ENCODE peak calls at places on chromosomes 1 and 21, in nine cellular contexts. One of them, this sample, is unnamed.

GRCh38 chr1:117215733-117216462 is 5.2 kb upstream of the VTCN1 start:
- DNase-seq in HEK293T: no peak
- DNase-seq in nucleus accumbens: no peak
- DNase-seq in GM10248: no peak
- DNase-seq in left lung: no peak
- DNase-seq in activated CD8-positive, alpha-beta T cell treated with anti-CD3 and anti-CD28 coated beads for 36 hours: no peak
- DNase-seq in Calu3: no peak
- DNase-seq in activated CD4-positive, alpha-beta T cell treated with anti-CD3 and anti-CD28 coated beads, Interleukin-2, amount 50 U/mL, for 24 hours: no peak
- DNase-seq in heart left ventricle: peak; percentile 71
- DNase-seq in this sample: peak; percentile 26

GRCh38 chr21:44892095-44892494 is 18.6 kb upstream of the PTTG1IP start:
- DNase-seq in heart left ventricle: peak; percentile 25
- DNase-seq in nucleus accumbens: no peak
- DNase-seq in left lung: no peak
- DNase-seq in Calu3: no peak
- DNase-seq in activated CD4-positive, alpha-beta T cell treated with anti-CD3 and anti-CD28 coated beads, Interleukin-2, amount 50 U/mL, for 24 hours: no peak
- DNase-seq in activated CD8-positive, alpha-beta T cell treated with anti-CD3 and anti-CD28 coated beads for 36 hours: no peak
- DNase-seq in HEK293T: no peak
- DNase-seq in GM10248: no peak
- DNase-seq in this sample: no peak

GRCh38 chr1:34212673-34213072 is 36.0 kb downstream of the C1orf94 start:
- DNase-seq in activated CD8-positive, alpha-beta T cell treated with anti-CD3 and anti-CD28 coated beads for 36 hours: no peak
- DNase-seq in heart left ventricle: no peak
- DNase-seq in GM10248: no peak
- DNase-seq in activated CD4-positive, alpha-beta T cell treated with anti-CD3 and anti-CD28 coated beads, Interleukin-2, amount 50 U/mL, for 24 hours: no peak
- DNase-seq in nucleus accumbens: no peak
- DNase-seq in HEK293T: no peak
- DNase-seq in Calu3: no peak
- DNase-seq in left lung: no peak
- DNase-seq in this sample: no peak

GRCh38 chr1:110765640-110766335 is 91.0 kb upstream of the KCNA3 start:
- DNase-seq in HEK293T: peak; percentile 63
- DNase-seq in GM10248: peak; percentile 63
- DNase-seq in nucleus accumbens: no peak
- DNase-seq in Calu3: peak; percentile 16
- DNase-seq in left lung: no peak
- DNase-seq in heart left ventricle: no peak
- DNase-seq in activated CD8-positive, alpha-beta T cell treated with anti-CD3 and anti-CD28 coated beads for 36 hours: peak; percentile 75
- DNase-seq in activated CD4-positive, alpha-beta T cell treated with anti-CD3 and anti-CD28 coated beads, Interleukin-2, amount 50 U/mL, for 24 hours: no peak
- DNase-seq in this sample: peak; percentile 15

GRCh38 chr1:70084314-70084915 is 121.0 kb downstream of the LRRC40 start:
- DNase-seq in Calu3: no peak
- DNase-seq in left lung: no peak
- DNase-seq in activated CD4-positive, alpha-beta T cell treated with anti-CD3 and anti-CD28 coated beads, Interleukin-2, amount 50 U/mL, for 24 hours: no peak
- DNase-seq in nucleus accumbens: no peak
- DNase-seq in HEK293T: no peak
- DNase-seq in GM10248: no peak
- DNase-seq in heart left ventricle: no peak
- DNase-seq in activated CD8-positive, alpha-beta T cell treated with anti-CD3 and anti-CD28 coated beads for 36 hours: no peak
- DNase-seq in this sample: no peak

GRCh38 chr1:167663002-167663772 is 33.2 kb downstream of the RCSD1 start:
- DNase-seq in nucleus accumbens: no peak
- DNase-seq in left lung: no peak
- DNase-seq in activated CD8-positive, alpha-beta T cell treated with anti-CD3 and anti-CD28 coated beads for 36 hours: no peak
- DNase-seq in GM10248: peak; percentile 51
- DNase-seq in HEK293T: no peak
- DNase-seq in Calu3: no peak
- DNase-seq in heart left ventricle: peak; percentile 82
- DNase-seq in activated CD4-positive, alpha-beta T cell treated with anti-CD3 and anti-CD28 coated beads, Interleukin-2, amount 50 U/mL, for 24 hours: no peak
- DNase-seq in this sample: no peak

GRCh38 chr1:223494926-223495645 is 101.9 kb downstream of the CCDC185 start:
- DNase-seq in Calu3: no peak
- DNase-seq in heart left ventricle: no peak
- DNase-seq in activated CD4-positive, alpha-beta T cell treated with anti-CD3 and anti-CD28 coated beads, Interleukin-2, amount 50 U/mL, for 24 hours: no peak
- DNase-seq in left lung: no peak
- DNase-seq in nucleus accumbens: no peak
- DNase-seq in activated CD8-positive, alpha-beta T cell treated with anti-CD3 and anti-CD28 coated beads for 36 hours: no peak
- DNase-seq in HEK293T: no peak
- DNase-seq in GM10248: no peak
- DNase-seq in this sample: no peak

GRCh38 chr1:97999320-97999719 is 78.5 kb upstream of the DPYD start:
- DNase-seq in HEK293T: no peak
- DNase-seq in heart left ventricle: no peak
- DNase-seq in nucleus accumbens: no peak
- DNase-seq in GM10248: no peak
- DNase-seq in Calu3: no peak
- DNase-seq in left lung: no peak
- DNase-seq in activated CD8-positive, alpha-beta T cell treated with anti-CD3 and anti-CD28 coated beads for 36 hours: no peak
- DNase-seq in activated CD4-positive, alpha-beta T cell treated with anti-CD3 and anti-CD28 coated beads, Interleukin-2, amount 50 U/mL, for 24 hours: no peak
- DNase-seq in this sample: no peak

GRCh38 chr1:12275370-12275769 is 45.5 kb downstream of the VPS13D start:
- DNase-seq in nucleus accumbens: no peak
- DNase-seq in GM10248: peak; percentile 36
- DNase-seq in activated CD8-positive, alpha-beta T cell treated with anti-CD3 and anti-CD28 coated beads for 36 hours: peak; percentile 63
- DNase-seq in left lung: peak; percentile 35
- DNase-seq in HEK293T: peak; percentile 51
- DNase-seq in activated CD4-positive, alpha-beta T cell treated with anti-CD3 and anti-CD28 coated beads, Interleukin-2, amount 50 U/mL, for 24 hours: no peak
- DNase-seq in heart left ventricle: no peak
- DNase-seq in Calu3: peak; percentile 36
- DNase-seq in this sample: no peak

GRCh38 chr1:24321712-24322635 is 2.8 kb downstream of the GRHL3 start:
- DNase-seq in activated CD4-positive, alpha-beta T cell treated with anti-CD3 and anti-CD28 coated beads, Interleukin-2, amount 50 U/mL, for 24 hours: peak; percentile 39
- DNase-seq in heart left ventricle: peak; percentile 36
- DNase-seq in activated CD8-positive, alpha-beta T cell treated with anti-CD3 and anti-CD28 coated beads for 36 hours: peak; percentile 87
- DNase-seq in nucleus accumbens: no peak
- DNase-seq in left lung: peak; percentile 68
- DNase-seq in HEK293T: peak; percentile 76
- DNase-seq in Calu3: peak; percentile 64
- DNase-seq in GM10248: peak; percentile 83
- DNase-seq in this sample: peak; percentile 19

GRCh38 chr21:17931080-17931479 is 111.9 kb upstream of the C21orf91 start:
- DNase-seq in nucleus accumbens: no peak
- DNase-seq in activated CD8-positive, alpha-beta T cell treated with anti-CD3 and anti-CD28 coated beads for 36 hours: peak; percentile 18
- DNase-seq in heart left ventricle: no peak
- DNase-seq in activated CD4-positive, alpha-beta T cell treated with anti-CD3 and anti-CD28 coated beads, Interleukin-2, amount 50 U/mL, for 24 hours: no peak
- DNase-seq in left lung: no peak
- DNase-seq in HEK293T: no peak
- DNase-seq in Calu3: no peak
- DNase-seq in GM10248: no peak
- DNase-seq in this sample: no peak

GRCh38 chr1:104592926-104593325 is 843.2 kb downstream of the AMY1C start:
- DNase-seq in left lung: no peak
- DNase-seq in activated CD4-positive, alpha-beta T cell treated with anti-CD3 and anti-CD28 coated beads, Interleukin-2, amount 50 U/mL, for 24 hours: no peak
- DNase-seq in GM10248: no peak
- DNase-seq in heart left ventricle: no peak
- DNase-seq in Calu3: no peak
- DNase-seq in HEK293T: no peak
- DNase-seq in activated CD8-positive, alpha-beta T cell treated with anti-CD3 and anti-CD28 coated beads for 36 hours: no peak
- DNase-seq in nucleus accumbens: no peak
- DNase-seq in this sample: no peak

GRCh38 chr1:92538413-92539061 is 51.8 kb upstream of the GFI1 start:
- DNase-seq in nucleus accumbens: no peak
- DNase-seq in activated CD4-positive, alpha-beta T cell treated with anti-CD3 and anti-CD28 coated beads, Interleukin-2, amount 50 U/mL, for 24 hours: no peak
- DNase-seq in left lung: no peak
- DNase-seq in Calu3: no peak
- DNase-seq in heart left ventricle: no peak
- DNase-seq in GM10248: peak; percentile 49
- DNase-seq in activated CD8-positive, alpha-beta T cell treated with anti-CD3 and anti-CD28 coated beads for 36 hours: peak; percentile 60
- DNase-seq in HEK293T: no peak
- DNase-seq in this sample: no peak

GRCh38 chr1:36284061-36284460 is 22.1 kb upstream of the SH3D21 start:
- DNase-seq in HEK293T: no peak
- DNase-seq in left lung: no peak
- DNase-seq in nucleus accumbens: no peak
- DNase-seq in GM10248: no peak
- DNase-seq in activated CD8-positive, alpha-beta T cell treated with anti-CD3 and anti-CD28 coated beads for 36 hours: no peak
- DNase-seq in heart left ventricle: no peak
- DNase-seq in activated CD4-positive, alpha-beta T cell treated with anti-CD3 and anti-CD28 coated beads, Interleukin-2, amount 50 U/mL, for 24 hours: no peak
- DNase-seq in Calu3: no peak
- DNase-seq in this sample: no peak

GRCh38 chr1:21931171-21932093 is 5.7 kb downstream of the HSPG2 start:
- DNase-seq in left lung: peak; percentile 84
- DNase-seq in activated CD4-positive, alpha-beta T cell treated with anti-CD3 and anti-CD28 coated beads, Interleukin-2, amount 50 U/mL, for 24 hours: no peak
- DNase-seq in GM10248: no peak
- DNase-seq in nucleus accumbens: no peak
- DNase-seq in HEK293T: no peak
- DNase-seq in activated CD8-positive, alpha-beta T cell treated with anti-CD3 and anti-CD28 coated beads for 36 hours: no peak
- DNase-seq in heart left ventricle: peak; percentile 89
- DNase-seq in Calu3: peak; percentile 85
- DNase-seq in this sample: no peak

GRCh38 chr1:219917851-219918466 is 10.4 kb downstream of the SLC30A10 start:
- DNase-seq in activated CD8-positive, alpha-beta T cell treated with anti-CD3 and anti-CD28 coated beads for 36 hours: no peak
- DNase-seq in heart left ventricle: no peak
- DNase-seq in HEK293T: no peak
- DNase-seq in nucleus accumbens: no peak
- DNase-seq in GM10248: no peak
- DNase-seq in Calu3: peak; percentile 51
- DNase-seq in left lung: no peak
- DNase-seq in activated CD4-positive, alpha-beta T cell treated with anti-CD3 and anti-CD28 coated beads, Interleukin-2, amount 50 U/mL, for 24 hours: no peak
- DNase-seq in this sample: no peak

GRCh38 chr21:36104306-36105300 is 30.3 kb upstream of the CBR3 start:
- DNase-seq in nucleus accumbens: peak; percentile 39
- DNase-seq in left lung: no peak
- DNase-seq in HEK293T: peak; percentile 59
- DNase-seq in heart left ventricle: peak; percentile 49
- DNase-seq in GM10248: no peak
- DNase-seq in activated CD8-positive, alpha-beta T cell treated with anti-CD3 and anti-CD28 coated beads for 36 hours: peak; percentile 75
- DNase-seq in Calu3: peak; percentile 58
- DNase-seq in activated CD4-positive, alpha-beta T cell treated with anti-CD3 and anti-CD28 coated beads, Interleukin-2, amount 50 U/mL, for 24 hours: peak; percentile 30
- DNase-seq in this sample: peak; percentile 67

GRCh38 chr1:24640288-24640687 is 2.8 kb upstream of the SRRM1 start:
- DNase-seq in GM10248: no peak
- DNase-seq in heart left ventricle: peak; percentile 55
- DNase-seq in activated CD8-positive, alpha-beta T cell treated with anti-CD3 and anti-CD28 coated beads for 36 hours: no peak
- DNase-seq in activated CD4-positive, alpha-beta T cell treated with anti-CD3 and anti-CD28 coated beads, Interleukin-2, amount 50 U/mL, for 24 hours: no peak
- DNase-seq in left lung: peak; percentile 42
- DNase-seq in Calu3: no peak
- DNase-seq in nucleus accumbens: no peak
- DNase-seq in HEK293T: no peak
- DNase-seq in this sample: no peak

GRCh38 chr1:19804786-19805390 is 5.2 kb upstream of the TMCO4 start:
- DNase-seq in heart left ventricle: no peak
- DNase-seq in HEK293T: no peak
- DNase-seq in left lung: no peak
- DNase-seq in Calu3: no peak
- DNase-seq in GM10248: no peak
- DNase-seq in nucleus accumbens: no peak
- DNase-seq in activated CD4-positive, alpha-beta T cell treated with anti-CD3 and anti-CD28 coated beads, Interleukin-2, amount 50 U/mL, for 24 hours: no peak
- DNase-seq in activated CD8-positive, alpha-beta T cell treated with anti-CD3 and anti-CD28 coated beads for 36 hours: no peak
- DNase-seq in this sample: no peak

GRCh38 chr1:161531986-161532875 is 7.9 kb downstream of the HSPA6 start:
- DNase-seq in GM10248: no peak
- DNase-seq in activated CD8-positive, alpha-beta T cell treated with anti-CD3 and anti-CD28 coated beads for 36 hours: no peak
- DNase-seq in Calu3: no peak
- DNase-seq in heart left ventricle: peak; percentile 29
- DNase-seq in left lung: no peak
- DNase-seq in activated CD4-positive, alpha-beta T cell treated with anti-CD3 and anti-CD28 coated beads, Interleukin-2, amount 50 U/mL, for 24 hours: no peak
- DNase-seq in HEK293T: no peak
- DNase-seq in nucleus accumbens: no peak
- DNase-seq in this sample: no peak

GRCh38 chr1:227922501-227923352 is 25.0 kb downstream of the WNT9A start:
- DNase-seq in activated CD4-positive, alpha-beta T cell treated with anti-CD3 and anti-CD28 coated beads, Interleukin-2, amount 50 U/mL, for 24 hours: no peak
- DNase-seq in heart left ventricle: no peak
- DNase-seq in left lung: no peak
- DNase-seq in Calu3: no peak
- DNase-seq in HEK293T: no peak
- DNase-seq in activated CD8-positive, alpha-beta T cell treated with anti-CD3 and anti-CD28 coated beads for 36 hours: no peak
- DNase-seq in nucleus accumbens: no peak
- DNase-seq in GM10248: no peak
- DNase-seq in this sample: no peak

GRCh38 chr1:187047298-187047697 is 218.5 kb downstream of the PLA2G4A start:
- DNase-seq in activated CD8-positive, alpha-beta T cell treated with anti-CD3 and anti-CD28 coated beads for 36 hours: no peak
- DNase-seq in left lung: no peak
- DNase-seq in nucleus accumbens: no peak
- DNase-seq in GM10248: no peak
- DNase-seq in heart left ventricle: no peak
- DNase-seq in Calu3: no peak
- DNase-seq in activated CD4-positive, alpha-beta T cell treated with anti-CD3 and anti-CD28 coated beads, Interleukin-2, amount 50 U/mL, for 24 hours: no peak
- DNase-seq in HEK293T: no peak
- DNase-seq in this sample: no peak

GRCh38 chr1:50697440-50698421 is 262.3 kb downstream of the FAF1 start:
- DNase-seq in HEK293T: no peak
- DNase-seq in heart left ventricle: no peak
- DNase-seq in left lung: no peak
- DNase-seq in GM10248: no peak
- DNase-seq in Calu3: no peak
- DNase-seq in activated CD8-positive, alpha-beta T cell treated with anti-CD3 and anti-CD28 coated beads for 36 hours: no peak
- DNase-seq in nucleus accumbens: no peak
- DNase-seq in activated CD4-positive, alpha-beta T cell treated with anti-CD3 and anti-CD28 coated beads, Interleukin-2, amount 50 U/mL, for 24 hours: no peak
- DNase-seq in this sample: peak; percentile 32

GRCh38 chr1:58013237-58013636 is 533.3 kb downstream of the OMA1 start:
- DNase-seq in GM10248: no peak
- DNase-seq in heart left ventricle: no peak
- DNase-seq in left lung: no peak
- DNase-seq in activated CD8-positive, alpha-beta T cell treated with anti-CD3 and anti-CD28 coated beads for 36 hours: peak; percentile 2
- DNase-seq in activated CD4-positive, alpha-beta T cell treated with anti-CD3 and anti-CD28 coated beads, Interleukin-2, amount 50 U/mL, for 24 hours: no peak
- DNase-seq in nucleus accumbens: no peak
- DNase-seq in HEK293T: no peak
- DNase-seq in Calu3: peak; percentile 49
- DNase-seq in this sample: no peak

GRCh38 chr1:147700042-147700711 is 29.9 kb upstream of the ACP6 start:
- DNase-seq in heart left ventricle: peak; percentile 57
- DNase-seq in left lung: peak; percentile 53
- DNase-seq in GM10248: peak; percentile 59
- DNase-seq in HEK293T: peak; percentile 82
- DNase-seq in nucleus accumbens: peak; percentile 33
- DNase-seq in Calu3: peak; percentile 79
- DNase-seq in activated CD8-positive, alpha-beta T cell treated with anti-CD3 and anti-CD28 coated beads for 36 hours: peak; percentile 74
- DNase-seq in activated CD4-positive, alpha-beta T cell treated with anti-CD3 and anti-CD28 coated beads, Interleukin-2, amount 50 U/mL, for 24 hours: peak; percentile 10
- DNase-seq in this sample: peak; percentile 58

GRCh38 chr1:66360285-66360724 is 173.6 kb upstream of the SGIP1 start:
- DNase-seq in HEK293T: peak; percentile 22
- DNase-seq in left lung: no peak
- DNase-seq in Calu3: no peak
- DNase-seq in nucleus accumbens: no peak
- DNase-seq in activated CD4-positive, alpha-beta T cell treated with anti-CD3 and anti-CD28 coated beads, Interleukin-2, amount 50 U/mL, for 24 hours: no peak
- DNase-seq in heart left ventricle: no peak
- DNase-seq in activated CD8-positive, alpha-beta T cell treated with anti-CD3 and anti-CD28 coated beads for 36 hours: peak; percentile 22
- DNase-seq in GM10248: no peak
- DNase-seq in this sample: no peak

GRCh38 chr1:199909137-199909536 is 118.4 kb upstream of the NR5A2 start:
- DNase-seq in nucleus accumbens: no peak
- DNase-seq in left lung: no peak
- DNase-seq in GM10248: no peak
- DNase-seq in Calu3: peak; percentile 17
- DNase-seq in activated CD4-positive, alpha-beta T cell treated with anti-CD3 and anti-CD28 coated beads, Interleukin-2, amount 50 U/mL, for 24 hours: no peak
- DNase-seq in heart left ventricle: no peak
- DNase-seq in HEK293T: no peak
- DNase-seq in activated CD8-positive, alpha-beta T cell treated with anti-CD3 and anti-CD28 coated beads for 36 hours: no peak
- DNase-seq in this sample: no peak

GRCh38 chr1:53075761-53076163 is 13.7 kb downstream of the PODN start:
- DNase-seq in heart left ventricle: peak; percentile 29
- DNase-seq in activated CD4-positive, alpha-beta T cell treated with anti-CD3 and anti-CD28 coated beads, Interleukin-2, amount 50 U/mL, for 24 hours: no peak
- DNase-seq in HEK293T: no peak
- DNase-seq in GM10248: no peak
- DNase-seq in left lung: peak; percentile 26
- DNase-seq in nucleus accumbens: no peak
- DNase-seq in activated CD8-positive, alpha-beta T cell treated with anti-CD3 and anti-CD28 coated beads for 36 hours: no peak
- DNase-seq in Calu3: no peak
- DNase-seq in this sample: no peak

GRCh38 chr1:208139434-208140086 is 104.6 kb downstream of the PLXNA2 start:
- DNase-seq in HEK293T: no peak
- DNase-seq in Calu3: no peak
- DNase-seq in nucleus accumbens: no peak
- DNase-seq in activated CD4-positive, alpha-beta T cell treated with anti-CD3 and anti-CD28 coated beads, Interleukin-2, amount 50 U/mL, for 24 hours: no peak
- DNase-seq in activated CD8-positive, alpha-beta T cell treated with anti-CD3 and anti-CD28 coated beads for 36 hours: no peak
- DNase-seq in left lung: no peak
- DNase-seq in heart left ventricle: no peak
- DNase-seq in GM10248: no peak
- DNase-seq in this sample: no peak

GRCh38 chr1:178310685-178311105 is 186.1 kb downstream of the CLEC20A start:
- DNase-seq in left lung: no peak
- DNase-seq in nucleus accumbens: no peak
- DNase-seq in GM10248: peak; percentile 32
- DNase-seq in Calu3: peak; percentile 28
- DNase-seq in activated CD4-positive, alpha-beta T cell treated with anti-CD3 and anti-CD28 coated beads, Interleukin-2, amount 50 U/mL, for 24 hours: no peak
- DNase-seq in activated CD8-positive, alpha-beta T cell treated with anti-CD3 and anti-CD28 coated beads for 36 hours: no peak
- DNase-seq in heart left ventricle: no peak
- DNase-seq in HEK293T: peak; percentile 61
- DNase-seq in this sample: no peak

GRCh38 chr21:30336596-30336995 is 898 bp downstream of the KRTAP27-1 start:
- DNase-seq in HEK293T: no peak
- DNase-seq in nucleus accumbens: no peak
- DNase-seq in activated CD8-positive, alpha-beta T cell treated with anti-CD3 and anti-CD28 coated beads for 36 hours: no peak
- DNase-seq in Calu3: no peak
- DNase-seq in activated CD4-positive, alpha-beta T cell treated with anti-CD3 and anti-CD28 coated beads, Interleukin-2, amount 50 U/mL, for 24 hours: no peak
- DNase-seq in left lung: no peak
- DNase-seq in heart left ventricle: no peak
- DNase-seq in GM10248: no peak
- DNase-seq in this sample: no peak

This sample was measured in amygdala.